ENCODE peak calls at places on chromosomes 11 and 22, in four cellular contexts. One of them, this sample, is unnamed.
A peak's percentile ranks its signal among the peaks of the same experiment; 100 is the strongest.

GRCh38 chr11:72673943-72674828 is at the start of gene PDE2A:
- DNase-seq in tibial nerve: no peak
- DNase-seq in heart right ventricle: no peak
- DNase-seq in Caco-2: no peak
- DNase-seq in this sample: no peak

GRCh38 chr22:50705219-50705691 is 32.6 kb downstream of the SHANK3 start:
- DNase-seq in heart right ventricle: peak; percentile 49
- DNase-seq in tibial nerve: no peak
- DNase-seq in Caco-2: no peak
- DNase-seq in this sample: no peak

GRCh38 chr11:126102436-126102894 is 39.8 kb upstream of the CDON start:
- DNase-seq in Caco-2: no peak
- DNase-seq in heart right ventricle: peak; percentile 49
- DNase-seq in tibial nerve: no peak
- DNase-seq in this sample: no peak

GRCh38 chr11:34548278-34548677 is 34.7 kb upstream of the ELF5 start:
- DNase-seq in Caco-2: no peak
- DNase-seq in tibial nerve: no peak
- DNase-seq in heart right ventricle: no peak
- DNase-seq in this sample: no peak

GRCh38 chr22:22767876-22768602 is 119.6 kb upstream of the IGLL5 start:
- DNase-seq in heart right ventricle: no peak
- DNase-seq in Caco-2: no peak
- DNase-seq in tibial nerve: no peak
- DNase-seq in this sample: peak; percentile 16

GRCh38 chr22:32548039-32548438 is 73.4 kb downstream of the FBXO7 start:
- DNase-seq in Caco-2: no peak
- DNase-seq in heart right ventricle: no peak
- DNase-seq in tibial nerve: no peak
- DNase-seq in this sample: no peak

GRCh38 chr11:56700242-56700918 is 1.5 kb downstream of the OR9G1 start:
- DNase-seq in heart right ventricle: no peak
- DNase-seq in tibial nerve: no peak
- DNase-seq in Caco-2: no peak
- DNase-seq in this sample: peak; percentile 21

GRCh38 chr11:75465701-75466531 is 32.9 kb upstream of the KLHL35 start:
- DNase-seq in tibial nerve: no peak
- DNase-seq in Caco-2: no peak
- DNase-seq in heart right ventricle: no peak
- DNase-seq in this sample: no peak

GRCh38 chr11:121351089-121351488 is 58.5 kb downstream of the SC5D start:
- DNase-seq in tibial nerve: no peak
- DNase-seq in heart right ventricle: no peak
- DNase-seq in Caco-2: no peak
- DNase-seq in this sample: no peak

GRCh38 chr11:69361048-69361447 is 67.1 kb downstream of the MYEOV start:
- DNase-seq in Caco-2: no peak
- DNase-seq in heart right ventricle: no peak
- DNase-seq in tibial nerve: no peak
- DNase-seq in this sample: no peak

GRCh38 chr11:35014352-35014751 is 97.9 kb downstream of the PDHX start:
- DNase-seq in heart right ventricle: no peak
- DNase-seq in tibial nerve: no peak
- DNase-seq in Caco-2: no peak
- DNase-seq in this sample: no peak

GRCh38 chr11:43951231-43951630 is 8.8 kb downstream of the C11orf96 start:
- DNase-seq in heart right ventricle: no peak
- DNase-seq in tibial nerve: no peak
- DNase-seq in Caco-2: no peak
- DNase-seq in this sample: no peak

GRCh38 chr11:45037425-45038005 is 86.8 kb upstream of the TP53I11 start:
- DNase-seq in tibial nerve: no peak
- DNase-seq in heart right ventricle: no peak
- DNase-seq in Caco-2: no peak
- DNase-seq in this sample: no peak

GRCh38 chr22:21876486-21877176 is 9.2 kb upstream of the MAPK1 start:
- DNase-seq in heart right ventricle: no peak
- DNase-seq in tibial nerve: no peak
- DNase-seq in Caco-2: no peak
- DNase-seq in this sample: peak; percentile 28

GRCh38 chr11:7609015-7609414 is 64.3 kb downstream of the CYB5R2 start:
- DNase-seq in tibial nerve: no peak
- DNase-seq in Caco-2: no peak
- DNase-seq in heart right ventricle: no peak
- DNase-seq in this sample: peak; percentile 26

GRCh38 chr11:111303476-111303875 is 5.1 kb downstream of the POU2AF3 start:
- DNase-seq in heart right ventricle: no peak
- DNase-seq in Caco-2: peak; percentile 69
- DNase-seq in tibial nerve: no peak
- DNase-seq in this sample: no peak

GRCh38 chr11:3959015-3959917 is 103.8 kb downstream of the STIM1 start:
- DNase-seq in Caco-2: no peak
- DNase-seq in heart right ventricle: no peak
- DNase-seq in tibial nerve: no peak
- DNase-seq in this sample: peak; percentile 31

GRCh38 chr22:41469218-41469851 is 418 bp downstream of the ACO2 start:
- DNase-seq in Caco-2: peak; percentile 54
- DNase-seq in tibial nerve: no peak
- DNase-seq in heart right ventricle: peak; percentile 44
- DNase-seq in this sample: no peak

GRCh38 chr22:29302681-29303465 is 3.6 kb upstream of the GAS2L1 start:
- DNase-seq in heart right ventricle: no peak
- DNase-seq in Caco-2: peak; percentile 50
- DNase-seq in tibial nerve: no peak
- DNase-seq in this sample: peak; percentile 23

GRCh38 chr22:27801197-27801615 is 350 bp downstream of the MN1 start:
- DNase-seq in Caco-2: no peak
- DNase-seq in tibial nerve: no peak
- DNase-seq in heart right ventricle: peak; percentile 48
- DNase-seq in this sample: peak; percentile 34

GRCh38 chr11:125001849-125002248 is 47.8 kb downstream of the CCDC15 start:
- DNase-seq in Caco-2: no peak
- DNase-seq in heart right ventricle: no peak
- DNase-seq in tibial nerve: no peak
- DNase-seq in this sample: no peak

GRCh38 chr22:24094966-24095365 is 83.9 kb downstream of the CABIN1 start:
- DNase-seq in heart right ventricle: no peak
- DNase-seq in Caco-2: no peak
- DNase-seq in tibial nerve: no peak
- DNase-seq in this sample: no peak

GRCh38 chr11:120546312-120547205 is 35.0 kb downstream of the GRIK4 start:
- DNase-seq in heart right ventricle: no peak
- DNase-seq in Caco-2: no peak
- DNase-seq in tibial nerve: no peak
- DNase-seq in this sample: peak; percentile 97

GRCh38 chr22:32475428-32476010 is 908 bp downstream of the FBXO7 start:
- DNase-seq in tibial nerve: no peak
- DNase-seq in Caco-2: no peak
- DNase-seq in heart right ventricle: peak; percentile 23
- DNase-seq in this sample: no peak

GRCh38 chr11:31813961-31814868 is 3.1 kb upstream of the PAX6 start:
- DNase-seq in tibial nerve: no peak
- DNase-seq in Caco-2: no peak
- DNase-seq in heart right ventricle: no peak
- DNase-seq in this sample: no peak

GRCh38 chr22:49209452-49210195 is 618.0 kb downstream of the BRD1 start:
- DNase-seq in heart right ventricle: no peak
- DNase-seq in Caco-2: no peak
- DNase-seq in tibial nerve: no peak
- DNase-seq in this sample: no peak

DNA sequence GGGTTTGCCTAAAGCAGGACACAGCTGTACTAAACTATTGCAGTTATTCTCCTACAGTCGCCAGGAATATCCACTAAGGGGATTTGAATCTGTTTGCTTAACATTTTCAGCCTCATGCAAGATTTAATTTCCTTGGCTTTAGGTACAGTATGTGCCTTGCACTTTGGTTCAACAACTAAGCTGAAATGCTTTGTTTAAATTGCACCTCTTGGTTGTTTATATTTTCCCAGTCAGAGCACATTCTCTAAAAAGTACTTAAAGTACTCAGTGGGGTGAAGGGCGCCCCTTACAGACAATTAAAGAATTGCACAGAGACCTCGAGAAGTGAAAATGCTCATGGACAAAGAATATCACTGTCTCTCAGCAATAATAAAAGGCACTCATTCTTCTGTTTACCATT is 107.8 kb upstream of the MTNR1B start:
- DNase-seq in Caco-2: no peak
- DNase-seq in heart right ventricle: no peak
- DNase-seq in tibial nerve: no peak
- DNase-seq in this sample: no peak
- TF ChIP-seq CTCF in Caco-2: no peak
- TF ChIP-seq CTCF in heart right ventricle: no peak
- TF ChIP-seq CTCF in tibial nerve: peak; percentile 20
- TF ChIP-seq CTCF in this sample: no peak

GRCh38 chr11:71112454-71112853 is 139.9 kb downstream of the SHANK2 start:
- DNase-seq in heart right ventricle: no peak
- DNase-seq in tibial nerve: no peak
- DNase-seq in Caco-2: peak; percentile 52
- DNase-seq in this sample: no peak
- TF ChIP-seq CTCF in heart right ventricle: no peak
- TF ChIP-seq CTCF in tibial nerve: no peak
- TF ChIP-seq CTCF in Caco-2: no peak
- TF ChIP-seq CTCF in this sample: no peak

DNA sequence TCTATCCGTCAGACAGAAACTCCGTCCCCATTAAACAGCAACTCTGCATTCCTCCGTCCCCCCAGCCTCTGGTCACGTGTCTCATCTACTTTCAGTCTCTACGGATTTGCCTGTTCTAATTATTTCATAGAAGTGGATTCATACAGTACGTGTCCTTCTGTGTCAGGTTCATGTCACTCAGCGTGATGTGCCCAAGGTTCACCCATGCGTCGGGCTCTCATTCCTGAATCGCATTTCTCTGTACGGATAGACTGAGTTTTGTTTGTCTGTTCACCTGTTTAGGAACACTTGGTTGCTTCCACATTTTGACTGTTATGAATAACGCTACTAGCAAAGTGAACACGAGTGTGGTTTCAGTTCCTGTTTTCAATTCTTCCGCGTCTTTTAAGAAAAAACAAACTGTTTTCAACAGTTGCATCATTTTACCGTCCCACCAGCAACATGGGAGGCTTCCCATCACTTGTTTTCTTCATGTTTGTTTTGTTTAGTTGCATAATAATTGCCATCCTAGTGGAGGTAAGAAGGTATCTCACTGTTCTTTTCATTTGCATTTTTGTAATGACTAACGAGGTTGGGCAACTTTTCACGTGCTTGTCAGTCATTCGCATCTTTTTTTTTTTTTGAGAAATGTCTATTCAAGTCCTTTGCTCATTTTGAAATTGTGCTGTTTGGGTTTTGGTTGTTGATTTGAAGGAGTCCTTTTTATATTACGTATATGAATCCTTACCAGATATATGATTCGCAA is 8.9 kb upstream of the NLRP6 start:
- DNase-seq in Caco-2: no peak
- DNase-seq in tibial nerve: no peak
- DNase-seq in heart right ventricle: no peak
- DNase-seq in this sample: peak; percentile 76
- TF ChIP-seq CTCF in Caco-2: no peak
- TF ChIP-seq CTCF in tibial nerve: no peak
- TF ChIP-seq CTCF in heart right ventricle: no peak
- TF ChIP-seq CTCF in this sample: no peak

GRCh38 chr11:113725411-113725810 is 19.3 kb upstream of the TMPRSS5 start:
- DNase-seq in heart right ventricle: no peak
- DNase-seq in Caco-2: no peak
- DNase-seq in tibial nerve: no peak
- DNase-seq in this sample: no peak
- TF ChIP-seq CTCF in heart right ventricle: no peak
- TF ChIP-seq CTCF in Caco-2: peak; percentile 19
- TF ChIP-seq CTCF in tibial nerve: no peak
- TF ChIP-seq CTCF in this sample: no peak

DNA sequence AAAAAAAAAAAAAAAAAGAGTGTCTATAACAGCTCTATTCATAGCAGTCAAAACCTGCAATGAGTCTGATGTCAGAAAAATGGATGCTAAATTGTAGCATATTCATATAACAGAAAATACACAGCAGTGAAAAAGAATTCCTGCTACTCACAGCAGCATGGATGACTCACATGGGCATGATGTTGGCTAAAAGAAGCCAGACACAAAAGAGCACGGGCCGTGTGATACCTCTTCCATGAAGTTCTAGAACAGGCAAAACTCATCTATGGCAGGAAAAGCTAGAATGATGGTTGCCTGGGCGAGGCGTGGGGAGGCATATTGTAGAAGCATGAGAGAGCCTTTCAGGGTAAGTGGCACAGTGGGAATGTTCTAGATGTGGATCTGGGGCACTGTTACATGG is 18.9 kb downstream of the PLAAT3 start:
- DNase-seq in tibial nerve: no peak
- DNase-seq in Caco-2: no peak
- DNase-seq in heart right ventricle: no peak
- DNase-seq in this sample: peak; percentile 11
- TF ChIP-seq CTCF in tibial nerve: no peak
- TF ChIP-seq CTCF in Caco-2: no peak
- TF ChIP-seq CTCF in heart right ventricle: no peak
- TF ChIP-seq CTCF in this sample: no peak

GRCh38 chr11:116691779-116692178 is 81.0 kb downstream of the BUD13 start:
- DNase-seq in tibial nerve: no peak
- DNase-seq in heart right ventricle: peak; percentile 25
- DNase-seq in Caco-2: peak; percentile 78
- DNase-seq in this sample: peak; percentile 57
- TF ChIP-seq CTCF in tibial nerve: peak; percentile 82
- TF ChIP-seq CTCF in heart right ventricle: peak; percentile 82
- TF ChIP-seq CTCF in Caco-2: peak; percentile 98
- TF ChIP-seq CTCF in this sample: peak; percentile 92

This sample was measured in MCF 10A.